ENCODE peak calls at places on chromosome X, in six cellular contexts. N is naive thymus-derived CD4-positive, alpha-beta T cell; Q is tibial nerve; U is colonic mucosa; W is BE2C; I is BJ. D is an unnamed sample. For H3K36me3, the result is how much of the 10 kb centered on the place peaks cover.

GRCh38 chrX:105526431-105526830 is 295.9 kb upstream of the NRK start:
- DNase-seq in N (no peak), Q (no peak), U (no peak), W (no peak), I (no peak), D (no peak)

GRCh38 chrX:22276781-22277180 is 4.1 kb downstream of the CBLL2 start:
- DNase-seq in N (no peak), Q (no peak), U (no peak), W (no peak), I (no peak), D (no peak)

GRCh38 chrX:118364261-118364660 is 18.4 kb downstream of the WDR44 start:
- DNase-seq in N (no peak), Q (no peak), U (no peak), W (no peak), I (no peak), D (no peak)

GRCh38 chrX:75230296-75230695 is 43.6 kb upstream of the UPRT start:
- DNase-seq in N (no peak), Q (no peak), U (no peak), W (no peak), I (no peak), D (no peak)

GRCh38 chrX:51332188-51332942 is at the start of gene NUDT10:
- DNase-seq in N (peak), Q (no peak), U (peak), W (peak), I (no peak), D (peak)

GRCh38 chrX:11321986-11322385 is 28.8 kb downstream of the AMELX start:
- DNase-seq in N (no peak), Q (no peak), U (no peak), W (no peak), I (no peak), D (no peak)

GRCh38 chrX:133461226-133461625 is 45.9 kb upstream of the GPC4 start:
- DNase-seq in N (no peak), Q (no peak), U (no peak), W (no peak), I (no peak), D (no peak)

GRCh38 chrX:71609095-71609750 is 9.1 kb downstream of the CXCR3 start:
- DNase-seq in N (no peak), Q (no peak), U (no peak), W (no peak), I (no peak), D (no peak)

GRCh38 chrX:109654710-109655109 is 29.7 kb upstream of the KCNE5 start:
- DNase-seq in N (no peak), Q (no peak), U (no peak), W (no peak), I (no peak), D (no peak)

GRCh38 chrX:115410731-115411435 is 121.4 kb downstream of the LUZP4 start:
- DNase-seq in N (no peak), Q (no peak), U (no peak), W (no peak), I (no peak), D (no peak)

GRCh38 chrX:24023972-24024664 is 2.9 kb downstream of the KLHL15 start:
- DNase-seq in N (no peak), Q (no peak), U (no peak), W (no peak), I (no peak), D (no peak)

GRCh38 chrX:100864967-100865366 is 9.2 kb downstream of the NOX1 start:
- DNase-seq in N (no peak), Q (no peak), U (no peak), W (no peak), I (no peak), D (no peak)

GRCh38 chrX:97400492-97400891 is 516.8 kb downstream of the RPA4 start:
- DNase-seq in N (no peak), Q (no peak), U (no peak), W (no peak), I (no peak), D (no peak)

GRCh38 chrX:138925330-138925729 is 213.8 kb upstream of the FGF13 start:
- DNase-seq in N (no peak), Q (no peak), U (no peak), W (no peak), I (peak), D (no peak)

GRCh38 chrX:72158773-72159172 is 22.8 kb upstream of the PIN4 start:
- DNase-seq in N (no peak), Q (no peak), U (no peak), W (no peak), I (no peak), D (no peak)

GRCh38 chrX:38805294-38806053 is 4.2 kb downstream of the MID1IP1 start:
- DNase-seq in N (peak), Q (peak), U (peak), W (peak), I (no peak), D (peak)

GRCh38 chrX:67544871-67545771 is 1.3 kb downstream of the AR start:
- DNase-seq in N (no peak), Q (no peak), U (no peak), W (no peak), I (no peak), D (no peak)

GRCh38 chrX:148417934-148418333 is 82.5 kb upstream of the AFF2 start:
- DNase-seq in N (no peak), Q (no peak), U (no peak), W (no peak), I (no peak), D (no peak)

GRCh38 chrX:151711787-151712186 is 4.0 kb upstream of the FATE1 start:
- DNase-seq in N (no peak), Q (no peak), U (no peak), W (no peak), I (no peak), D (no peak)

GRCh38 chrX:51837926-51838325 is 55.5 kb upstream of the MAGED1 start:
- DNase-seq in N (no peak), Q (peak), U (peak), W (peak), I (peak), D (no peak)

GRCh38 chrX:148930330-148930729 is 429.9 kb downstream of the AFF2 start:
- DNase-seq in N (no peak), Q (no peak), U (no peak), W (no peak), I (no peak), D (no peak)

GRCh38 chrX:41984628-41985027 is 61.3 kb upstream of the CASK start:
- DNase-seq in N (no peak), Q (no peak), U (peak), W (no peak), I (peak), D (no peak)

GRCh38 chrX:20029728-20030127 is 38.9 kb upstream of the BCLAF3 start:
- DNase-seq in N (no peak), Q (no peak), U (peak), W (no peak), I (no peak), D (no peak)

GRCh38 chrX:15675490-15675921 is 10.9 kb upstream of the CLTRN start:
- DNase-seq in N (peak), Q (peak), U (peak), W (peak), I (no peak), D (peak)

GRCh38 chrX:33721927-33722326 is 410.2 kb downstream of the FAM47A start:
- DNase-seq in N (no peak), Q (no peak), U (no peak), W (no peak), I (no peak), D (no peak)

GRCh38 chrX:134631404-134632346 is 26.6 kb downstream of the PLAC1 start:
- DNase-seq in N (no peak), Q (no peak), U (peak), W (peak), I (peak), D (no peak)

GRCh38 chrX:134712272-134712671 is 54.0 kb upstream of the PLAC1 start:
- DNase-seq in N (no peak), Q (no peak), U (no peak), W (no peak), I (no peak), D (peak)

GRCh38 chrX:26442340-26442739 is 226.4 kb downstream of the MAGEB5 start:
- DNase-seq in N (no peak), Q (no peak), U (no peak), W (no peak), I (no peak), D (no peak)

DNA sequence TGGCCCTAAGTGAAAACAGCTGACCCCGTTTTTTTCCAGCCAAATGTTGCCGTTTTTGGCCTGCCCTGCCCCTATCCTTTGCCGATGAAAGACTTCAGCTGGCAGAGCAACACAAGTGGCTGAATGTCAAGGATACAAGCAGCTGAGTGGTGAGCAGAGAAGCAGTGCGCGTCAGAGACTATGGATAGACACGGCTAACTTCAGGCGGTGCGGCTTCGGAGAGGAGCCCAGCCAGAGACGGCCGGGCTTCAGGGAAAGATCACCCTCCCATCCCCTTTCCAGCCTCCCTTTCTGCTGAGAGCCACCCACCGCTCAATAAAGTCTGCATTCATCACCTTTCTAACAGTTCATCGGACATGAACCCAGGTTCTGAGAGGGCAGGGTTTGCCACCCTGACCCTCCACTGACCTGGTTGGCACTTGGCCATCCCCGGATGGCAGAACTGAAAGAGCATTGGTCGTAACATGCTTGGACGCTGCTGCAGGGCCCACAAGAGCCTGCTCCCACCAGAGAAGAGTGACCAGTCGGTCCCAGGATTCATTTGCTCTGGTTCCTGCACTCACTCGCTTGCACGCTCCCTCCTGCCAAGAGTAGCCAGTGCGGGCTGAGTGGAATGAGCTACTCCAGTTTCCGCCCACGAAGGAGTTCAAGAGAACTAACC is 125.8 kb downstream of the PPEF1 start:
- DNase-seq in N (no peak), Q (peak), U (no peak), W (peak), I (no peak), D (no peak)
- H3K4me3 ChIP-seq in N (no peak), Q (peak), U (no peak), W (peak), I (no peak), D (no peak)

DNA sequence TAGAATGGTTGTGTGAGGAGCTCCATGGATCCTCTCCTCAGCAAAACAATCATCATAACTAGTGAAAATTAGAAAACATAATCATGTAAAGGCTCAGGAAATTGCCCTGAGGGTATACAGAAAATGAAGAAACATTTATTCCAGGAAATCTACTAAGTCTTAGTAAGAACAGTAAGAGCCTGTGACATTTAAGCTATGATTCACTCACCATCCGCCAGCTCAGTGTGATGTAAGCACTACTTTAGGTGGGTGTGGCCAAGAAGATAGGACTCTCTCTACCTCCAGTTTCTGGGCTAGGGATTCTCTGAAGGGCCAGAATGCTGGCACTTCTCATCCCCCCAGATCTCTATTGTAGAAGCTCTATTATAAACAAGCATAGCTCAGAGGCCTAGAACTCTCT is 147.5 kb downstream of the DLG3 start:
- DNase-seq in N (no peak), Q (no peak), U (no peak), W (no peak), I (peak), D (no peak)
- H3K36me3 ChIP-seq in N (under half), Q (under half), U (under half), W (under half), I (under half), D (under half)

GRCh38 chrX:40485973-40486372 is 94.8 kb upstream of the ATP6AP2 start:
- DNase-seq in N (no peak), Q (no peak), U (no peak), W (no peak), I (no peak), D (no peak)
- H3K4me3 ChIP-seq in N (no peak), Q (no peak), U (no peak), W (no peak), I (no peak), D (no peak)

DNA sequence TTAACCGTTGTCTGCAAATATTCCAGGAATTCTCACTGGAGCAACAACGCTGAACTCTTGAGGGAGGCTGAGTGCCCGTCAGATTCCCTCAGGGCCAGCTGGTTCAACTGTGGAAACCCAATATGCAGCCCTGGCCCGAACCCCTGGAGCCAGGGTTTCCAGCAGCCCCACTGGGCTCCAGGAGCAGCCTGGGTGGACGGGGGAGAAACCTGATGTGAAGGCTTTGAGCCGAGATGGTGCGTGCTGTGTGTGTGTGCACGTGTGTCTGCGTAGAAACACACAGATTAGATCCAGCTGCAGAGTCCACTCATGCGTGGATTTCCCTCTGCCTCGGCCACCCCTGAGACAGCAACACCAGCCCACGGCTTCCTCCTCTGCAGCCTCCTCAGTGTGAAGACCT is 19.4 kb upstream of the SLC25A6 start:
- DNase-seq in N (no peak), Q (no peak), U (no peak), W (no peak), I (no peak), D (no peak)
- H3K36me3 ChIP-seq in N (half or more), Q (half or more), U (under half), W (under half), I (under half), D (under half)